ENCODE peak calls at places on chromosome 6, in six cellular contexts. L is A549, J is HepG2, D is IMR-90, X is GM12878, S is K562. U is an unnamed sample.

GRCh38 chr6:17417817-17418216 is 24.4 kb downstream of the CAP2 start:
- DNase-seq in L (peak), J (no peak), D (peak), X (no peak), S (no peak), U (no peak)

GRCh38 chr6:113009682-113010081 is 662.6 kb downstream of the RFPL4B start:
- DNase-seq in L (no peak), J (no peak), D (peak), X (no peak), S (no peak), U (no peak)

GRCh38 chr6:110946498-110946897 is 12.0 kb upstream of the GTF3C6 start:
- DNase-seq in L (peak), J (no peak), D (peak), X (no peak), S (no peak), U (no peak)

GRCh38 chr6:35810831-35811698 is 5.9 kb downstream of the LHFPL5 start:
- DNase-seq in L (peak), J (peak), D (peak), X (no peak), S (no peak), U (no peak)

GRCh38 chr6:41846666-41847237 is 48.4 kb downstream of the USP49 start:
- DNase-seq in L (peak), J (peak), D (peak), X (peak), S (peak), U (peak)

GRCh38 chr6:110581682-110582081 is 105.3 kb upstream of the SLC22A16 start:
- DNase-seq in L (peak), J (no peak), D (no peak), X (no peak), S (peak), U (no peak)

GRCh38 chr6:144710207-144710606 is 425.1 kb downstream of the UTRN start:
- DNase-seq in L (peak), J (no peak), D (peak), X (no peak), S (no peak), U (no peak)

GRCh38 chr6:151494235-151494950 is 576 bp downstream of the CCDC170 start:
- DNase-seq in L (peak), J (peak), D (peak), X (no peak), S (no peak), U (no peak)

GRCh38 chr6:110103260-110103659 is 76.2 kb downstream of the WASF1 start:
- DNase-seq in L (no peak), J (no peak), D (no peak), X (no peak), S (no peak), U (no peak)

GRCh38 chr6:162736933-162737332 is 9.2 kb downstream of the PACRG start:
- DNase-seq in L (no peak), J (no peak), D (no peak), X (no peak), S (no peak), U (no peak)

GRCh38 chr6:56772737-56773184 is 130.1 kb upstream of the DST start:
- DNase-seq in L (peak), J (no peak), D (peak), X (no peak), S (no peak), U (no peak)

GRCh38 chr6:134698228-134698627 is 251.7 kb downstream of the ALDH8A1 start:
- DNase-seq in L (no peak), J (no peak), D (peak), X (no peak), S (no peak), U (no peak)

GRCh38 chr6:166679566-166679965 is 52.5 kb upstream of the RPS6KA2 start:
- DNase-seq in L (no peak), J (no peak), D (no peak), X (no peak), S (no peak), U (no peak)

GRCh38 chr6:44227138-44227770 is 3.9 kb downstream of the SLC29A1 start:
- DNase-seq in L (no peak), J (no peak), D (no peak), X (no peak), S (peak), U (no peak)
- TF ChIP-seq BHLHE40 in L (no peak), J (no peak), D (no peak), X (no peak), S (no peak), U (no peak)

DNA sequence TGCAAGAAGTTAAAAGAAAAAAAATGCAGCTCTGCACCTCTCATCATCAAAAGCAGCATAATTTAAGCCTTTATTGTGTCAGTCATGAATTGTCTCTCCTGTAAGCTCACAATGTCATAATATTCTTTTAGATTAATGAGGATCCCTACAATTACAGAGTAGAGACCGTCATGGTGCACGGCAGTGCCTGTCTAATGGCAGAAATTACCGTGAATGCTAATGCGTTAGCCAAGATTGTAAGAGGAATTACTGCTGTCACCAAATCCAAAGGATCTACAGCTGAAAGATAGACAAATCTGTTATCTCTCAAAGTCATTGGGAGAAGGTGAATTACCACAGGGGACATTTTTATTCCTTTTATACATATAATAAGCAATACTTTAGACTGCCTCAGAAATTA is 631.6 kb upstream of the NRSN1 start:
- DNase-seq in L (no peak), J (no peak), D (no peak), X (no peak), S (no peak), U (no peak)
- TF ChIP-seq BHLHE40 in L (no peak), J (no peak), D (no peak), X (no peak), S (no peak), U (no peak)

GRCh38 chr6:50834929-50835328 is 16.3 kb downstream of the TFAP2B start:
- DNase-seq in L (no peak), J (no peak), D (no peak), X (no peak), S (no peak), U (no peak)
- TF ChIP-seq BHLHE40 in L (no peak), J (no peak), D (no peak), X (no peak), S (no peak), U (no peak)

DNA sequence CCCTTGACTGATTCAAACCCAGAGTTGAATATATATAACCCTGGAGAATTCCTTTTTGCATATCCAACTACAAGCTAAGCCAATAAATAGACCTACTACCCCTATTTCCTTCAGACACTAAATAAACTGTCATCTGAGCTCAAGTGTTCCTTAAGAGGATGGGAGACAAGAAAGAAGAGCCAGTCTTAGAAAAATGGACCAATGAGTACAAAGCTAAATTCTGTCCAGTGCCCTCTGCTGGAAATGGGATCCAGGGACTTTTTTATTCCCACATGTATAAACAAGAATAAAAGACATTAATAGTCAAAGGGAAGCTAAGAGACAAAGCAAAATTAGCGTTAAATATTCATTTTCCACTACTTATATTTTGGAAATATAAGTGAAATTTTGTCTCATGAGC is 4.8 kb downstream of the PPP1R10 start:
- DNase-seq in L (peak), J (no peak), D (peak), X (no peak), S (no peak), U (no peak)
- TF ChIP-seq BHLHE40 in L (no peak), J (no peak), D (no peak), X (no peak), S (no peak), U (no peak)

U was measured in HEK293T.